ENCODE peak calls at places on chromosomes 16 and 17, in four cellular contexts. J is K562, C is HEK293T, A is HepG2. Z is an unnamed sample.

GRCh38 chr17:55273579-55274370 is 9.0 kb downstream of the HLF start:
- DNase-seq in C (no peak), A (no peak), J (no peak), Z (no peak)

GRCh38 chr17:36705651-36706436 is 104.5 kb downstream of the MRM1 start:
- DNase-seq in J (peak; percentile 53), A (peak; percentile 18), C (peak; percentile 49), Z (peak; percentile 70)

GRCh38 chr16:47139561-47140185 is 4.1 kb downstream of the NETO2 start:
- DNase-seq in A (no peak), J (no peak), C (no peak), Z (no peak)

GRCh38 chr16:17801024-17801423 is 330.3 kb upstream of the XYLT1 start:
- DNase-seq in C (no peak), A (no peak), J (no peak), Z (no peak)

GRCh38 chr17:36544320-36545092 is at the start of gene GGNBP2:
- DNase-seq in A (peak; percentile 83), C (peak; percentile 75), J (peak; percentile 91), Z (peak; percentile 90)

GRCh38 chr16:11792404-11793260 is 4.4 kb downstream of the ZC3H7A start:
- DNase-seq in C (no peak), A (peak; percentile 70), J (no peak), Z (no peak)

GRCh38 chr17:6643460-6644125 is 2.7 kb downstream of the TXNDC17 start:
- DNase-seq in J (no peak), C (no peak), A (no peak), Z (no peak)

GRCh38 chr17:82917656-82918345 is 78.0 kb upstream of the ZNF750 start:
- DNase-seq in A (peak; percentile 23), J (peak; percentile 54), C (peak; percentile 64), Z (peak; percentile 62)

GRCh38 chr17:5825717-5826330 is 241.5 kb upstream of the NLRP1 start:
- DNase-seq in A (no peak), J (no peak), C (no peak), Z (no peak)

GRCh38 chr17:15185625-15185991 is 79.5 kb downstream of the PMP22 start:
- DNase-seq in A (no peak), C (no peak), J (no peak), Z (no peak)

GRCh38 chr16:11507991-11508390 is 78.7 kb downstream of the LITAF start:
- DNase-seq in J (no peak), A (no peak), C (no peak), Z (no peak)

GRCh38 chr17:1644493-1645206 is 882 bp downstream of the SCARF1 start:
- DNase-seq in A (no peak), C (no peak), J (no peak), Z (no peak)

GRCh38 chr16:31452631-31453106 is 6.6 kb upstream of the ARMC5 start:
- DNase-seq in C (no peak), J (peak; percentile 41), A (no peak), Z (no peak)

GRCh38 chr17:28270926-28271325 is 48.1 kb upstream of the TMEM97 start:
- DNase-seq in A (no peak), J (no peak), C (no peak), Z (no peak)

GRCh38 chr16:56352351-56353053 is 72.8 kb downstream of the AMFR start:
- DNase-seq in J (no peak), C (no peak), A (no peak), Z (no peak)

GRCh38 chr16:67162439-67163163 is 1.9 kb upstream of the HSF4 start:
- DNase-seq in C (no peak), J (no peak), A (no peak), Z (no peak)

GRCh38 chr16:54939537-54940278 is 9.0 kb downstream of the IRX5 start:
- DNase-seq in J (peak; percentile 44), A (no peak), C (no peak), Z (peak; percentile 56)

GRCh38 chr16:86961133-86961720 is 356.0 kb downstream of the C16orf95 start:
- DNase-seq in C (no peak), A (no peak), J (no peak), Z (no peak)

GRCh38 chr16:89122322-89122831 is 28.7 kb downstream of the ACSF3 start:
- DNase-seq in A (no peak), J (no peak), C (no peak), Z (peak; percentile 11)

GRCh38 chr17:5922476-5922875 is 147.7 kb upstream of the WSCD1 start:
- DNase-seq in J (no peak), C (no peak), A (no peak), Z (no peak)

GRCh38 chr17:7478276-7479138 is 924 bp downstream of the ZBTB4 start:
- DNase-seq in A (no peak), C (no peak), J (peak; percentile 67), Z (peak; percentile 51)

GRCh38 chr16:62832214-62832613 is 796.0 kb upstream of the CDH8 start:
- DNase-seq in C (no peak), J (no peak), A (no peak), Z (no peak)

GRCh38 chr17:7835818-7836595 is 2.0 kb downstream of the KDM6B start:
- DNase-seq in A (peak; percentile 64), J (peak; percentile 20), C (no peak), Z (peak; percentile 80)

GRCh38 chr17:48012151-48012520 is 25.5 kb downstream of the COPZ2 start:
- DNase-seq in C (peak; percentile 81), A (no peak), J (peak; percentile 89), Z (peak; percentile 75)

GRCh38 chr17:72719582-72720493 is 372.6 kb downstream of the SLC39A11 start:
- DNase-seq in J (no peak), A (no peak), C (no peak), Z (no peak)

GRCh38 chr16:84478172-84478948 is 26.1 kb downstream of the MEAK7 start:
- DNase-seq in C (no peak), A (no peak), J (no peak), Z (no peak)

GRCh38 chr16:87653234-87653633 is 50.9 kb downstream of the JPH3 start:
- DNase-seq in C (peak; percentile 49), J (peak; percentile 61), A (peak; percentile 38), Z (no peak)

GRCh38 chr16:77805403-77805802 is 17.0 kb downstream of the VAT1L start:
- DNase-seq in A (no peak), J (no peak), C (no peak), Z (no peak)

GRCh38 chr16:23303685-23304084 is 1.6 kb downstream of the SCNN1B start:
- DNase-seq in C (no peak), A (no peak), J (no peak), Z (no peak)

GRCh38 chr16:23298290-23298689 is 3.8 kb upstream of the SCNN1B start:
- DNase-seq in J (no peak), C (no peak), A (no peak), Z (no peak)

GRCh38 chr16:23304620-23305019 is 2.5 kb downstream of the SCNN1B start:
- DNase-seq in J (no peak), A (no peak), C (no peak), Z (no peak)

GRCh38 chr16:23301251-23302044 is 654 bp upstream of the SCNN1B start:
- DNase-seq in A (no peak), J (no peak), C (no peak), Z (no peak)

DNA sequence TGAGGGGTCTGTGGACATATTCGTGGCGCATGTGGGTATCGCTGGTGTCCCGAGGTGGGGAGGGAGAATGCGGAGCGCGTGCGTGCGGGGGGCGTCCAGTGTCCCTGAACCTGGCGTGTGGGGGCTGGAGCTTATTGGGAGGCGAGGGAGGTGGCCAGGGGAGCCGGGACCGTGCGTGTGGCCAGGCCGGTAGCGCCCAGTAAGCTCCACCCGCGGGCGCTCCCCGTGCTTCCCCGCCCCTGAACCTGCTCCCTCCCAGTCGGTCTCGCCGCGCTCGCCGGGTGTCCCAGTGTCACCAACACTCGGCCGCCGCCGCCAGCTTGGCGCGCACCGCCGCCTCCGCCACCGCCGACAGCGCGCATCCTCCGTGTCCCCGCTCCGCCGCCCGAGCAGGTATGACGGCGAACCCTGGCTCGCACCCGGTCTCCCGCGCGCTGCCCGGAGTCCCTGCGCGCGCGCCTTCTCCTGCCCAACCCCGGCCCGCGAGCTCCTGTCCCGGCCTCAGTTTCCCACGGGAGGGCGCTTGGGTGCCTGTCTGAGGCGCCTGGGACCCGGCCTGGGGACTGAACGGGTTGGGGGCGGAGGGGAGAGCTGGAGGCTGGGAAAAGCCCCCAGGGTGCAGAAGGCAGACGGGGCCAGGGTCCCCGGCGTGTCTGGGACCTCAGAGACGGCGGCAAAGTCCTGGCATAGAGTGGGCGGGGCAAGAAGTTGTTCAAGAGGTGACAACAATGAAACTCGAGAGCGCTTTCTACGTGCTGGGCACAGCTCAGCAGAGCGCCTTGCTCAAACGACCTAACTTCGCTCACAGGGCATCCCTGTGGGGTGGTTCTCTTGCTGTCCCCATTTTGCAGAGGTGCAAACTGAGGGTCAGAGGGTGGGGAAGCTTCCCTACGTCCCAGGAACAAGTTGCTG is at the start of gene SCNN1B:
- DNase-seq in A (no peak), J (no peak), C (peak; percentile 39), Z (peak; percentile 58)
- TF ChIP-seq ELF4 in A (no peak), J (no peak), C (no peak), Z (no peak)

GRCh38 chr17:81479672-81480071 is 32.9 kb downstream of the ACTG1 start:
- DNase-seq in A (no peak), C (no peak), J (no peak), Z (no peak)

GRCh38 chr17:81480140-81480917 is 32.3 kb downstream of the ACTG1 start:
- DNase-seq in C (no peak), J (peak; percentile 54), A (no peak), Z (no peak)

GRCh38 chr17:81482673-81483072 is 29.9 kb downstream of the ACTG1 start:
- DNase-seq in C (no peak), A (no peak), J (no peak), Z (no peak)

GRCh38 chr17:81481815-81482505 is 30.6 kb downstream of the ACTG1 start:
- DNase-seq in C (no peak), J (no peak), A (no peak), Z (no peak)

GRCh38 chr17:81481011-81481799 is 31.4 kb downstream of the ACTG1 start:
- DNase-seq in C (no peak), A (no peak), J (peak; percentile 99), Z (peak; percentile 74)
- TF ChIP-seq ELF4 in C (no peak), A (no peak), J (no peak), Z (peak; percentile 28)

DNA sequence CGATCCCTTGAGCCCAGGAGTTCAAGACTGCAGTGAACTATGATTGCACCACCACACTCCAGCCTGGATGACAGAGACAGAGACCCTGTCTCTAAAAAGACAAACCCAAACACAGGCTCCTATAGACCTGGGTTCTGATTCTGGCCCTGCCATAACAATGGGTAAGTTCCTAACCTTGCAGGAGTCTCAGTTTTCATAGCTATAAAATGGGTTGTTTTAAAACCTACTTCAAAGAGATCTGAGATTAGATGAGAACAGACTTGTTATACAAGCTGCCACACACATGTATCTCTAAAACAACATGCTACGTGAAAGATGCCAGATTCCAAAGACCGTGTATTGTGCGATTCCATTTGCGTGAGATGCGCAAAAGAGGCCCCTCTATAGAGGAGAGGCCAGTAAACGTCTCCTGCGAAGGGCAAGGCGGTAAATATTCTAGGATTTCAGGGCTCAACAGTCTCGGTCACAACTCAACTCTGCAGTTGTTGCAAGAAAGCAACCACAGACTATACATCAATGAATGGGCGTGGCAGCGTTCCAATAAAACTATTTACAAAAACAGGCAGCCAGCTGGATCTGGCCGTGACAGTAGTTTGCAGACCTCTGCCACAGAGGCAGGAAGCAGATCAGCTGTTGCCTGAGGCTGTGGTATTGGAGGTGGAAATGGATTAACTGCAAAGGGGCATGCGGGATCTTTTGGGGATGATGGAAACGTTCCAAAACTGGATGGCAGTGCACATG is 5.9 kb downstream of the CORO7 start:
- DNase-seq in A (no peak), J (no peak), C (no peak), Z (no peak)
- TF ChIP-seq ELF4 in A (no peak), J (no peak), C (no peak), Z (no peak)

DNA sequence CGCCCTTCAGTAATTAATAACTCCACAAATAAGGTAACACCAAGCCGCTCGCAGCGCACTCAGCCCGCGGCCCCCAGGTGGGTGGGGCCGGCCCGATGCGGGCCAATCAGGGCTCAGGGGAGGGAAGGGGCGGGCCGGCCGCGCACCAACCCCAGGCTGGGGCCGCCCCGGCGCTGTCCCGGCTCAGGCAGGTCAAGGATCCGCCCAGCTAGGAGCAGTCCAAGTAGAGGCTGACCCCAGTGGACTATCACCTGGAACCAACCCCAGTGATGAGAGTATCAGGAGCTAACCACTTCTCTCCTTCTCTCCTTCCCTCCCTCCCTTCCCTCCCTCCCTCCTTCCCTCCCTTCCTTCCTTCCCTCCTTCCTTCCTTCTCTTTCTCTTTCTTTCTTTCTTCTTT is 110.8 kb downstream of the C16orf78 start:
- DNase-seq in J (peak; percentile 97), C (peak; percentile 66), A (no peak), Z (peak; percentile 83)
- TF ChIP-seq ELF4 in J (no peak), C (no peak), A (no peak), Z (no peak)